ENCODE peak calls at places on chromosomes 13 and 19, in eight cellular contexts. O is stomach, C is A549, K is uterus, A is cardiac muscle cell, Q is A673, I is mucosa of descending colon, F is heart right ventricle. J is an unnamed sample. For H3K4me1, the result is how much of the 10 kb centered on the place peaks cover.

GRCh38 chr13:78197231-78197630 is 278.6 kb upstream of the EDNRB start:
- DNase-seq in A (no peak), K (no peak), C (no peak), O (no peak), F (no peak), Q (no peak), I (no peak), J (no peak)

GRCh38 chr19:50925734-50926133 is 14.5 kb upstream of the KLK4 start:
- DNase-seq in I (no peak), K (no peak), C (no peak), Q (no peak), O (no peak), A (no peak), F (no peak), J (no peak)

GRCh38 chr13:54687173-54687572 is 1658.6 kb downstream of the OLFM4 start:
- DNase-seq in A (no peak), O (no peak), Q (no peak), I (no peak), F (no peak), K (no peak), C (no peak), J (no peak)

GRCh38 chr19:6925801-6926751 is 38.7 kb downstream of the ADGRE1 start:
- DNase-seq in F (no peak), O (no peak), Q (peak), I (no peak), C (peak), K (no peak), A (no peak), J (no peak)

GRCh38 chr13:92677571-92677970 is 549.0 kb upstream of the GPC6 start:
- DNase-seq in A (peak), C (no peak), K (no peak), I (no peak), Q (peak), F (peak), O (no peak), J (no peak)

GRCh38 chr13:75947448-75947847 is 311.3 kb downstream of the LMO7 start:
- DNase-seq in F (no peak), K (no peak), A (no peak), Q (no peak), I (no peak), O (no peak), C (no peak), J (no peak)

GRCh38 chr19:50776131-50776530 is 5.9 kb downstream of the GPR32 start:
- DNase-seq in O (no peak), I (no peak), Q (no peak), A (no peak), C (no peak), F (no peak), K (no peak), J (no peak)

GRCh38 chr13:32538234-32538620 is 368 bp downstream of the N4BP2L2 start:
- DNase-seq in F (peak), I (peak), A (peak), O (peak), K (no peak), C (peak), Q (no peak), J (peak)

GRCh38 chr13:28741080-28741479 is 22.3 kb upstream of the SLC46A3 start:
- DNase-seq in I (no peak), C (no peak), F (no peak), O (no peak), K (no peak), A (no peak), Q (no peak), J (no peak)

GRCh38 chr19:34662919-34663318 is 14.0 kb downstream of the SCGB2B2 start:
- DNase-seq in Q (peak), A (no peak), K (no peak), I (no peak), O (no peak), C (no peak), F (no peak), J (no peak)

GRCh38 chr13:30043631-30043925 is 193.2 kb upstream of the UBL3 start:
- DNase-seq in O (no peak), I (no peak), A (no peak), C (no peak), K (no peak), Q (no peak), F (no peak), J (no peak)

GRCh38 chr19:51807111-51807701 is 12.2 kb downstream of the FPR3 start:
- DNase-seq in O (no peak), F (no peak), K (no peak), Q (peak), A (no peak), I (peak), C (no peak), J (no peak)

GRCh38 chr19:30570194-30570593 is 198.0 kb downstream of the ZNF536 start:
- DNase-seq in Q (no peak), F (no peak), K (no peak), O (no peak), I (no peak), C (no peak), A (no peak), J (no peak)

GRCh38 chr13:25738342-25738771 is 313.5 kb downstream of the SHISA2 start:
- DNase-seq in K (no peak), O (peak), I (no peak), C (no peak), F (no peak), A (peak), Q (peak), J (no peak)

GRCh38 chr13:107202371-107203023 is 634.6 kb upstream of the ARGLU1 start:
- DNase-seq in F (no peak), O (peak), A (no peak), I (no peak), Q (peak), K (peak), C (no peak), J (no peak)

GRCh38 chr19:46624958-46625661 is at the start of gene PTGIR:
- DNase-seq in I (peak), F (peak), K (peak), O (no peak), A (no peak), C (no peak), Q (no peak), J (no peak)

GRCh38 chr19:33302175-33302973 is at the start of gene CEBPA:
- DNase-seq in I (peak), A (peak), O (peak), K (peak), C (peak), Q (peak), F (peak), J (peak)

GRCh38 chr13:95180513-95181245 is 120.6 kb downstream of the ABCC4 start:
- DNase-seq in O (no peak), A (peak), I (no peak), F (no peak), K (no peak), C (no peak), Q (no peak), J (no peak)

GRCh38 chr19:2233601-2234280 is 2.4 kb downstream of the PLEKHJ1 start:
- DNase-seq in Q (no peak), K (no peak), F (no peak), O (no peak), C (no peak), A (no peak), I (no peak), J (no peak)
- H3K4me3 ChIP-seq in Q (no peak), K (no peak), F (no peak), O (no peak), C (no peak), A (no peak), I (no peak), J (no peak)

GRCh38 chr19:5170329-5170745 is 170.3 kb downstream of the PTPRS start:
- DNase-seq in Q (no peak), I (peak), O (peak), A (no peak), K (no peak), F (no peak), C (no peak), J (peak)
- TF ChIP-seq CTCF in Q (peak), I (peak), O (peak), A (peak), K (peak), F (peak), C (no peak), J (peak)

DNA sequence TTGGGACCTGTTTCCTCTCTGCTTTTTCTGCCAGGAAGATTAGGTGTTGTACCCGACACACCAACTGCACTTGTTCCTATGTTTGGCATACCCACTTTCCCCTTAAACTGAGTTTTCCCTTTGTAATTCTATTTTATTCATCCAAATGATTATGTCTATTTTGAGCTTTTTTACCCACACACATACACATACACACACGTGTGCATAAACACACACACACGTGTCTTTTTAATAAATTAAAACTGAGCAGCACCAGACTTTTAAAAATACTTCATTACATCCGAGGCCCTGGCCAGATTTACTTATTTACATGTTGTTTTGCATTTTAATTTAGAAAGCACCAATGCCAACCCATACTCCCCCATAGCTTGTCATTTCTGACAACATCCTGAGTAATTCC is 350.0 kb downstream of the DNAJC15 start:
- DNase-seq in O (no peak), I (no peak), A (no peak), K (no peak), C (no peak), F (no peak), Q (no peak), J (no peak)
- H3K4me1 ChIP-seq in O (under half), I (under half), A (under half), K (under half), C (under half), F (under half), Q (under half), J (under half)

DNA sequence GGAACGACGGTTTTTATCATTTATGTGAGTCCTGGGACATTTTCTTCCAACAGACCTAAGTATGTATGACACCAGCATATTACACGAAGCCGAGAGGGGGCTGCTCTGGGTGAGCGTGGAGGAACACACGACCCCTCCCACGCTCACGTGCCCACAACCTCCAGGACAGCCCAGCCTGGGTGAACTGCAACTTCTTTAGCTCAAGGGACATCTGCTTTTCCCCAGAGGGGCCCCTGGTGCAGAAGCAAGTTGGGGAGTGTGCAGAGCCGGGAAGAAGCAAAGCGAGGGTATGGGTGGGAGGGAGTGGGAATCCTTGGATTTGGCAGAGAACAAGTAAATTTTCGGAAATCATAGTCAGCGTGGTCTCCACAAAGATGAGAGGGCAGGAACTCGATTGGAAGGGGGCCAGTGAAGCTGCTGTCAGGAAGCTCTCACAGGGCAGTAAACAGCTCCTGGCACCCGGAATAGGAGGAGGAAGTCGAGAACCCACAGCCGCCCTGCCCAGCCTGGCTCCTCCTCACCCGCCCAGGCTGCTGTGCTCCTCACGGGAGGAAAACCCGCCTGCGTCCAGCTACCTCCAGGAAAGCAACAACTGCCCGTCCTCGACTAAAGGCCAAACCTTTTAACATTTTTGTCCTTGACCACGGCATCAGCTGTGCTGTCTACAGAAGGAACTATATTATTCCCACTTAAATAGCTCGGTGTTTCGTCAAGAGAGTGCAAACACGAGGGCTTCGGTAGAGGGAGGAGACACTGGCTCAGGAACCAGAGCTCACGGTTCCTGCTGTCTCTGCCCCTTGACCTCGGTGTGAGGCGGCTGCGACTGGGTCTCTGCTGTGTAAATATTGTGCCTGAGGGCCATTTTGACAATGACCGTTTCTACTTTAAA is 17.2 kb upstream of the CFAP97D2 start:
- DNase-seq in F (no peak), C (no peak), O (peak), Q (peak), A (no peak), K (peak), I (peak), J (no peak)
- H3K4me3 ChIP-seq in F (no peak), C (no peak), O (peak), Q (no peak), A (no peak), K (no peak), I (no peak), J (no peak)

DNA sequence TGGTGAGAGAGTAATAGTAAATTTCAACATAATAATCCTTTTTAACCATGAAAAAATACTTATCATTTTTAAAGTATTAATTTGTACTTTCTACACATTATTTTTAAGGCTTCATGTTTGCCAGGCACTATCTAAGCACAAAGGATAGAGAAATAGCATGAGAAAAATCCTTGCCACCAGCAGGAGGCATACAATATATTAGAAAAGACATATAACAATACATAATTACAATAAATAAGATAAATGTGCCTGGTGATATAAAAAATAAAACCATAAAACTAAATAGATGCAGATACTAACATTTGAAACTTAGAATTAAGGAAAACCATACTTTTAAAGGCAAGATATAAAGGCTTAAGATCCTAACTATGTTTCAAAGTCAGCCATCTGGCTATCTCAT is 1256.4 kb downstream of the DIAPH3 start:
- DNase-seq in A (no peak), Q (no peak), F (no peak), I (no peak), O (no peak), C (no peak), K (no peak), J (no peak)
- TF ChIP-seq CTCF in A (peak), Q (peak), F (no peak), I (no peak), O (no peak), C (no peak), K (no peak), J (no peak)

GRCh38 chr19:14116918-14117578 is 514 bp downstream of the PRKACA start:
- DNase-seq in K (peak), F (peak), I (peak), O (no peak), C (no peak), Q (no peak), A (no peak), J (no peak)
- H3K4me1 ChIP-seq in K (under half), F (half or more), I (under half), O (half or more), C (under half), Q (under half), A (under half), J (under half)

GRCh38 chr19:18419195-18419698 is at the start of gene SSBP4:
- DNase-seq in F (peak), A (peak), Q (peak), I (peak), C (no peak), K (peak), O (peak), J (peak)

GRCh38 chr19:18417250-18418033 is 1.8 kb upstream of the SSBP4 start:
- DNase-seq in K (peak), A (peak), I (peak), O (no peak), Q (peak), C (no peak), F (peak), J (peak)

GRCh38 chr19:18419699-18420460 is 682 bp downstream of the SSBP4 start:
- DNase-seq in O (no peak), Q (peak), C (no peak), I (peak), K (peak), A (no peak), F (no peak), J (peak)

GRCh38 chr19:18418034-18418724 is 1.0 kb upstream of the SSBP4 start:
- DNase-seq in K (no peak), O (no peak), I (peak), Q (no peak), F (no peak), C (no peak), A (no peak), J (peak)

DNA sequence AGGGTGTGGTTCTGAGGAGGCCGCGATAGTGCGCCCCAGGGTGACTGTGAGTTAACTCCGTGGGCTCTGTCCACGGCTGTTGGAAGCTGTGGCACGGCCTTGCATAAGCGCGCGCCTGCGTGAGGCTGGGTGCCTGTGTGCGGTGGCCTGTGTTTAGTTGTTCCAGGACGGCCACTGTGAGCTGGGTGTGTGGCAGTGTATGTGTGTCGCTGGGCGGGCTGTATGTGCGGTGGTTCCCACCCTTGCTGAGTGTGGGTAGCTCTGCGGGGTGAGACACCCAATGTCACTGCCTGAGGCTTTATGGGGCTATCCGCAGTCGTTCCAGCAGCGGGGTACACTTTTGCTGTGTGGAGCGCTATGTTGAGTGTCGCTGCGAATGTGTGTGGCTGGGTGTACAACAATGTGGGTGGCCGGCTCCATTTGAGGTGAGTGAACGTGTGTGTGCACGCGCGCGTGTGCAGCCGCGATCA is 438 bp upstream of the SSBP4 start:
- DNase-seq in C (no peak), F (no peak), A (no peak), K (peak), Q (peak), I (peak), O (no peak), J (no peak)
- H3K4me3 ChIP-seq in C (peak), F (no peak), A (peak), K (peak), Q (peak), I (no peak), O (peak), J (peak)

DNA sequence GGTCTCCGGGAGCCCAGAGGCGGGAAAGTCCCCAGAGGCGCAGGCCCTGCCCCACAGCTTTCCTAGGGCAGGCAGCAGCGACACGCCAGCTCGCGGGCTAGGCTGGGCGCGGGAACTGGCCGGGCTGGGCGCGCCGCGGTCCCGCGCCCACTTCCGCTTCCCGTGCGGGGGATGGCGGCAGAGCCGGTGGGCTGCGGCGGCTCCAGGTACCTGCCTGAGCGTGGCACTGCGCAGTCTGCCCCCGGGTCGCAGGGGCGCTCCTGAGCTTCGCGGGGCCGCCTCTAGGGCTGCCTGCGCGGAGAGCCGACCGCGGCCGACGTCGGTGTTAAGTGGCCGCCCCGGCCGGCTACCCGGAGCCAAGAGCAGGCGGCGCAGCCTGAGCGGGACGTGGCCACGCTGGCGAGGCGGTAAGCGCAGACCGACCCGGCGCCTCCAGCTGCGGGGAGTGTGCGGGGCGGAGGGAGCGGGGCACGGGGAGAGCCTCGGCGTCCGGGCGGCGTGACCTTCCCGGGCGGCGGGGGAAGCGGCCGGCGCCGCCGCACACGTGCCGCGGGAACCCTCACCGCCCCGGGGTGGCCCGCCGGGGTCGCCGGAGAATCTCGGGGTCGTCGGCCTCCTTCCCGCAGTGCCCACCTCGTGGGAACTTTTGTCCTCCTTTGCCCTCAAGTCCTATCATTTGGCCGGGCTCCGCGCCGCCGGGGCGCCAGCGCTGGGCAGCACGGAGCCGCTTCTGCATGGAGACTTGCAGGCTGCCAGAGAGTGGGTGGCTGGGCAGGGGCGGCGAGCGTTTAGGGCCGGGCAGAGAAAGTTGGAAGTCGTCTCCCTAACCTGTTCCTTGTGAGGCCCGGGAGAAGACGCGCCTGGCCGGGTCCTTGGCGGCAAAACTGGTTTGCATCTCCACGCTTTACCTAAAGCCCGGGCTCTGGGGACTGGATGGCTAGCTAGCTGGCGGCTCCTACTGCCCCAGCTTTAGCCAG is 31.4 kb upstream of the MPHOSPH8 start:
- DNase-seq in C (peak), K (no peak), F (peak), I (peak), A (peak), Q (peak), O (peak), J (peak)
- TF ChIP-seq CTCF in C (peak), K (no peak), F (peak), I (no peak), A (no peak), Q (peak), O (no peak), J (peak)

GRCh38 chr13:114259374-114259773 is 22.0 kb upstream of the UPF3A start:
- DNase-seq in O (no peak), K (no peak), I (no peak), F (no peak), C (no peak), Q (no peak), A (no peak), J (no peak)
- H3K4me1 ChIP-seq in O (under half), K (under half), I (under half), F (under half), C (under half), Q (under half), A (under half), J (under half)